ENCODE peak calls at places on chromosomes 1 and 21, in six cellular contexts. J, K, T, A, Z and X are unnamed samples.

GRCh38 chr1:224923726-224924125 is 5.7 kb upstream of the DNAH14 start:
- DNase-seq in J (no peak), K (no peak), T (no peak), A (no peak), Z (no peak), X (no peak)

GRCh38 chr1:67880056-67880601 is 46.9 kb upstream of the GNG12 start:
- DNase-seq in J (no peak), K (no peak), T (no peak), A (no peak), Z (no peak), X (no peak)

GRCh38 chr1:164858233-164858632 is 299.2 kb downstream of the PBX1 start:
- DNase-seq in J (no peak), K (no peak), T (no peak), A (no peak), Z (no peak), X (no peak)

GRCh38 chr21:17436626-17437111 is 76.2 kb upstream of the CXADR start:
- DNase-seq in J (no peak), K (no peak), T (no peak), A (no peak), Z (no peak), X (peak)

GRCh38 chr1:216815239-216815955 is 92.2 kb upstream of the ESRRG start:
- DNase-seq in J (no peak), K (no peak), T (peak), A (peak), Z (peak), X (peak)

GRCh38 chr1:167805041-167805556 is 83.3 kb downstream of the MPZL1 start:
- DNase-seq in J (no peak), K (no peak), T (no peak), A (no peak), Z (no peak), X (no peak)

GRCh38 chr1:19122668-19123067 is 87.4 kb downstream of the UBR4 start:
- DNase-seq in J (no peak), K (no peak), T (peak), A (no peak), Z (no peak), X (no peak)

GRCh38 chr1:226798427-226799411 is 59.6 kb upstream of the ITPKB start:
- DNase-seq in J (peak), K (no peak), T (no peak), A (no peak), Z (no peak), X (no peak)

GRCh38 chr1:24507423-24507804 is 4.8 kb downstream of the RCAN3 start:
- DNase-seq in J (no peak), K (no peak), T (no peak), A (no peak), Z (no peak), X (no peak)

GRCh38 chr1:219446288-219446687 is 166.6 kb downstream of the ZC3H11B start:
- DNase-seq in J (no peak), K (no peak), T (no peak), A (no peak), Z (no peak), X (no peak)

GRCh38 chr1:219444469-219444868 is 168.4 kb downstream of the ZC3H11B start:
- DNase-seq in J (no peak), K (no peak), T (no peak), A (no peak), Z (no peak), X (no peak)

GRCh38 chr1:219443763-219444162 is 169.1 kb downstream of the ZC3H11B start:
- DNase-seq in J (no peak), K (no peak), T (no peak), A (no peak), Z (no peak), X (no peak)

GRCh38 chr1:219442575-219442974 is 170.3 kb downstream of the ZC3H11B start:
- DNase-seq in J (no peak), K (no peak), T (no peak), A (no peak), Z (no peak), X (no peak)

GRCh38 chr1:219445864-219446263 is 167.0 kb downstream of the ZC3H11B start:
- DNase-seq in J (no peak), K (no peak), T (no peak), A (no peak), Z (no peak), X (no peak)
- H3K27ac ChIP-seq in J (no peak), K (no peak), T (no peak), A (no peak), Z (no peak), X (no peak)

GRCh38 chr1:116426401-116426800 is 53.4 kb downstream of the ATP1A1 start:
- DNase-seq in J (no peak), K (no peak), T (no peak), A (peak), Z (no peak), X (no peak)

GRCh38 chr1:116431870-116432500 is 58.9 kb downstream of the ATP1A1 start:
- DNase-seq in J (no peak), K (no peak), T (no peak), A (no peak), Z (no peak), X (no peak)

GRCh38 chr1:116432655-116433282 is 59.7 kb downstream of the ATP1A1 start:
- DNase-seq in J (no peak), K (no peak), T (no peak), A (no peak), Z (no peak), X (no peak)

GRCh38 chr1:116428600-116428999 is 55.6 kb downstream of the ATP1A1 start:
- DNase-seq in J (no peak), K (no peak), T (no peak), A (no peak), Z (no peak), X (no peak)

DNA sequence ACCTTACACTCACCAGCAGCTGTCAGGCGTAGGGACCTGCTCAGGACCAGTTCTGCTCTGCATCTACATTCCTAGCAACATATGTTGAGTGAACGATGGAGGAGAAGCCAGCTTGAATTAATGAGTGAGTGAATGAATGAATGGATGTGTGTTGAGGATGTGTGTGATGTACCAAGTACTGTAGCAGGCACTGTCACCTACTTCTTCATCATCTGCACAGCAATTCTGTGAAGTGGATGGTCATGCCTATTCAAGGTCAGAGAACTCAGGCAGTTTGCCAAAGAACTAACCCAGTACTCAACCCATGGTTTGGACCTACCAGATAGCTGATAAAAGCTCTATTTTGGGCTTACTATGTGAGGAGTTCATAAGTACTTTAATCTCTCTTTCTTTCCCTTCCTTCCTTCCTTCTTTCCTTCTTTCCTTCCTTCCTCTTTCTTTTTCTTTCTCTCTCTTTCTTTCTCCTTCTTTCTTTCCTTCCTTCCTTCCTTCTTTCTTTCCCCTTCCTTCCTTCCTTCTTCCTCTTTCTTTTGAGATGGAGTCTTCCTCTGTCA is 56.9 kb downstream of the ATP1A1 start:
- DNase-seq in J (no peak), K (no peak), T (no peak), A (no peak), Z (no peak), X (no peak)
- H3K27ac ChIP-seq in J (no peak), K (peak), T (peak), A (no peak), Z (no peak), X (no peak)

DNA sequence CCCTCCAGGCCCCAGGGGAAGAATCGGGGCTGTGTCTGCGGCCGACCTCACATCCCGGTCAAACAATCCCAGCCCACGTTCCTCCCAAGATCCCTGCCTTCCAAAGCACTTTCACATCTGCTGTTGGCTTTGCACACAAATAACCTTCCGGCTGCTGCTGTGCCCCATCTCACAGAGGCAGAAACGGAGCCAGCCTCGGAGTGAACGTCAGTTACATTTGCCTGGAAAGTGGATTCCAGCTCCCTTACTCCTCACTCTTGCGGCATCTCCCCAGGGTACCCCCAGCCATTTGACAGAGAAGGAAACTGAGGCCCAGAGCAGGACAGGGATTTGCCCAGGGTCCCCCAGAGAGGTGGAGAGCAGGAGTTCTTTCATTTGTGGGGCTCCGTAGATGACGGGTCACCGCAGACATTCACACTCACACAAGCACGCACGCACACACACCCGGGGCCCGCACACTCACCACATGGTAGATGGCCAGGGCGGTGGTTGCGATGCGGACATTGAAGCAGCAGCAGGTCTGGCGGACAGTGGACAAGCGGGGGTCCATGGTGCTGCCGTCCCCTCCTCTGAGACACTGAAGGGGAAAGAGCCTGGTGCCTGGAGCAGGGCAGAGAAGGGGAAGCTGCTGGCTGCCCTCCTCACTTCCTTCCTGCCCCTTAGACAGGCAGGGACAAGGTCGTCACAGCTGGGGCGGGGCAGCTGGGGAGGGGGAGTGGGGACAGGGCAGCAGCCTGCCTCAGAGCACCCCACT is at the start of gene LAPTM5:
- DNase-seq in J (no peak), K (peak), T (peak), A (peak), Z (no peak), X (no peak)
- H3K27ac ChIP-seq in J (peak), K (peak), T (peak), A (peak), Z (peak), X (peak)

GRCh38 chr1:12246584-12246983 is 16.8 kb downstream of the VPS13D start:
- DNase-seq in J (no peak), K (no peak), T (no peak), A (no peak), Z (no peak), X (no peak)

GRCh38 chr1:12244078-12244477 is 14.2 kb downstream of the VPS13D start:
- DNase-seq in J (peak), K (no peak), T (no peak), A (no peak), Z (no peak), X (no peak)

GRCh38 chr1:12244585-12244984 is 14.8 kb downstream of the VPS13D start:
- DNase-seq in J (no peak), K (no peak), T (no peak), A (no peak), Z (no peak), X (no peak)

GRCh38 chr1:12245733-12246132 is 15.9 kb downstream of the VPS13D start:
- DNase-seq in J (no peak), K (no peak), T (no peak), A (no peak), Z (no peak), X (no peak)

DNA sequence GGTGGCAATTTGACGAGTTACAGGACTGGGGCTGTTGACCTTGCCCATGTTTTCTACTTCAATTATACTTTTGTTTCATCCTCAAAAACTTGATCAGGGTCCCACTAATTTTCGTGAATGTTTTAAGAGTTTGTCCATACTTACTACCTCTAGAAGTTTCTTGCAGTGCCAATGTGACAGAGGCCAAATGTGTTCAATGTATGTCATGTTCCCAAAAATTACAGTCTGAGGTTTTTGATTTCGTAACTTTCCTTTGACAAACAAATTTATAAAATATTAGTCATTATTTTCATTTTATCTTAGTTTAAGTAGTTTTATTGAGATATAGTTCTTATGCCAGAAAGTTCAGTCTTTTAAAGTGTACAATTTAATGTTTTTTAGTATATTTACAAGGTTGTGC is 15.3 kb downstream of the VPS13D start:
- DNase-seq in J (no peak), K (no peak), T (no peak), A (no peak), Z (no peak), X (no peak)
- H3K27ac ChIP-seq in J (no peak), K (no peak), T (no peak), A (no peak), Z (no peak), X (no peak)

GRCh38 chr1:9273177-9273576 is 19.5 kb upstream of the SPSB1 start:
- DNase-seq in J (no peak), K (no peak), T (no peak), A (no peak), Z (no peak), X (no peak)
- H3K27ac ChIP-seq in J (no peak), K (no peak), T (no peak), A (no peak), Z (no peak), X (no peak)

DNA sequence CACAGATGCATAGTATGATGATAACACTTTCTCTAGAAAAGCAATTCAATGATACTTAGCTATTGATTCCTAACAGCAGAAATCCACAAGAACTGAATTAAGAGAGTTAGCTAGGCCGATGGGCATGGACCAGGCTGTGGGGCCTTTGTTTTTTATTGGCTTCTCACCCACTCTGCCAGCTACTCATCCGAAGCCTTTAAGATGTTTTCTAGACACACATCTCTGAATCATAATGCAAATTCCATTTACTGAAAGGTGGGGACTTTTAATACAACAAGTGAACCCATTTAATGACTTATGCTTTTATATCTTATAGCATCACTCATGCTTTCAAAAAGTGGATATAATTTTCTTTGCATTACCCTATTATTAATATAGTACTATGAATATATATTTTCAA is 170.2 kb downstream of the RUNX1 start:
- DNase-seq in J (no peak), K (peak), T (no peak), A (no peak), Z (no peak), X (no peak)
- H3K27ac ChIP-seq in J (no peak), K (no peak), T (no peak), A (no peak), Z (no peak), X (no peak)

GRCh38 chr21:18887922-18888602 is 484.5 kb upstream of the TMPRSS15 start:
- DNase-seq in J (no peak), K (no peak), T (no peak), A (no peak), Z (no peak), X (no peak)
- H3K27ac ChIP-seq in J (no peak), K (no peak), T (no peak), A (no peak), Z (no peak), X (no peak)

GRCh38 chr1:230079211-230079590 is 12.2 kb downstream of the GALNT2 start:
- DNase-seq in J (no peak), K (no peak), T (no peak), A (no peak), Z (no peak), X (no peak)
- H3K27ac ChIP-seq in J (no peak), K (no peak), T (no peak), A (no peak), Z (peak), X (no peak)

DNA sequence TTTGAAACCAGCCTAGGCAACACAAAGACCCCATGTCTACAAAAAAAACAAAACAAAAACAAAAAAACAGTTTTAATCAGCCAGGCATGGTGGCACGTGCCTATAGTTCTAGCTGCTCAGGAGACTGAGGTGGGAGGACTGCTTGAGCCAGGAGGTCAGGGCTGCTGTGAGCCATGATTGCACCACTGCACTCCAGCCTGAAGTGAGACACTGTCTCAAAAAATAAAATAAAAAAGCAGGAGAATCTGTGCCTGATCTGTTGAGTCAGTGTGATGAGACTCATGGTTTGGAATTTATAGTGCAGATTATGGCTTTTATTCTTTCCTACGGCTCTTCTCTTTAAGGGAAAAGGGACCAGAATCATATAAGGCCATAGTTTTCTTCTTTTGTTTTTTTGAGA is 16.5 kb downstream of the TRIT1 start:
- DNase-seq in J (no peak), K (no peak), T (no peak), A (no peak), Z (peak), X (no peak)
- H3K27ac ChIP-seq in J (no peak), K (no peak), T (no peak), A (no peak), Z (peak), X (no peak)

GRCh38 chr21:36047139-36047538 is 13.2 kb downstream of the SETD4 start:
- DNase-seq in J (no peak), K (no peak), T (no peak), A (peak), Z (no peak), X (no peak)

GRCh38 chr21:36048357-36048756 is 12.0 kb downstream of the SETD4 start:
- DNase-seq in J (no peak), K (no peak), T (no peak), A (no peak), Z (no peak), X (no peak)

GRCh38 chr21:36055551-36055950 is 4.8 kb downstream of the SETD4 start:
- DNase-seq in J (no peak), K (no peak), T (no peak), A (no peak), Z (no peak), X (no peak)

GRCh38 chr21:36052860-36053766 is 7.2 kb downstream of the SETD4 start:
- DNase-seq in J (no peak), K (no peak), T (no peak), A (no peak), Z (no peak), X (no peak)
- H3K27ac ChIP-seq in J (no peak), K (no peak), T (no peak), A (no peak), Z (no peak), X (no peak)